ENCODE peak calls at places on chromosomes 4 and X, in nine cellular contexts. M, N, F, D, V, S, E, T and U are unnamed samples.
A peak's percentile ranks its signal among the peaks of the same experiment; 100 is the strongest.

GRCh38 chr4:10276152-10276551 is 159.6 kb upstream of the WDR1 start:
- DNase-seq in T (no peak), M (no peak), F (no peak), E (no peak), S (no peak), V (no peak), D (no peak), N (no peak), U (no peak)

GRCh38 chr4:74056114-74056857 is 17.8 kb upstream of the CXCL3 start:
- DNase-seq in V (no peak), M (no peak), T (peak; percentile 73), F (peak; percentile 47), E (no peak), S (peak; percentile 27), D (no peak), N (no peak), U (no peak)

GRCh38 chrX:121635141-121635540 is 587.7 kb downstream of the GLUD2 start:
- DNase-seq in M (no peak), D (no peak), E (no peak), T (no peak), V (no peak), S (peak; percentile 45), N (no peak), F (no peak), U (no peak)

GRCh38 chrX:115449742-115450141 is 111.2 kb upstream of the PLS3 start:
- DNase-seq in S (peak; percentile 58), F (peak; percentile 77), N (no peak), D (peak; percentile 64), V (peak; percentile 31), M (peak; percentile 65), T (peak; percentile 84), E (no peak), U (no peak)

GRCh38 chr4:187618701-187619278 is 376.8 kb upstream of the ZFP42 start:
- DNase-seq in V (no peak), M (no peak), E (no peak), D (no peak), T (peak; percentile 72), N (no peak), S (peak; percentile 87), F (peak; percentile 44), U (no peak)

GRCh38 chr4:26088433-26088928 is 174.5 kb downstream of the SMIM20 start:
- DNase-seq in D (no peak), E (peak; percentile 25), S (peak; percentile 69), V (peak; percentile 11), N (peak; percentile 48), T (peak; percentile 65), F (peak; percentile 89), M (no peak), U (no peak)

GRCh38 chrX:136797787-136798186 is 17.1 kb upstream of the ARHGEF6 start:
- DNase-seq in D (no peak), F (no peak), S (no peak), T (no peak), M (no peak), E (no peak), V (no peak), N (no peak), U (no peak)

GRCh38 chrX:21730011-21730410 is 27.9 kb downstream of the SMPX start:
- DNase-seq in N (no peak), V (no peak), S (peak; percentile 69), T (peak; percentile 39), F (no peak), D (no peak), M (no peak), E (no peak), U (no peak)

GRCh38 chr4:37873383-37873782 is 17.5 kb upstream of the TBC1D1 start:
- DNase-seq in N (no peak), E (no peak), D (no peak), V (no peak), M (peak; percentile 39), T (peak; percentile 88), F (peak; percentile 89), S (peak; percentile 90), U (no peak)

GRCh38 chrX:72272868-72273267 is 4.2 kb downstream of the RPS4X start:
- DNase-seq in V (no peak), F (peak; percentile 59), S (peak; percentile 71), D (no peak), T (peak; percentile 65), N (no peak), E (no peak), M (no peak), U (no peak)

GRCh38 chr4:10684631-10685030 is at the start of gene CLNK:
- DNase-seq in T (no peak), F (no peak), S (no peak), E (peak; percentile 29), D (no peak), N (no peak), V (no peak), M (no peak), U (no peak)

GRCh38 chr4:159047478-159048165 is 55.3 kb upstream of the RAPGEF2 start:
- DNase-seq in S (peak; percentile 93), D (no peak), N (no peak), F (no peak), V (peak; percentile 11), M (no peak), E (no peak), T (peak; percentile 81), U (no peak)

GRCh38 chr4:48653217-48654014 is 126.7 kb downstream of the FRYL start:
- DNase-seq in D (no peak), E (no peak), N (peak; percentile 15), M (no peak), S (peak; percentile 80), V (no peak), T (peak; percentile 78), F (peak; percentile 73), U (peak; percentile 34)

GRCh38 chr4:578451-579443 is 2.7 kb upstream of the TMEM271 start:
- DNase-seq in E (no peak), D (no peak), F (no peak), T (no peak), M (no peak), S (no peak), N (no peak), V (no peak), U (no peak)

GRCh38 chr4:158903079-158903456 is 134.2 kb downstream of the FNIP2 start:
- DNase-seq in F (no peak), V (no peak), M (no peak), E (no peak), T (no peak), D (no peak), N (no peak), S (no peak), U (no peak)

GRCh38 chr4:137694138-137694537 is 161.8 kb upstream of the PCDH18 start:
- DNase-seq in M (no peak), D (no peak), N (no peak), V (no peak), T (peak; percentile 61), F (peak; percentile 66), S (no peak), E (no peak), U (no peak)

GRCh38 chrX:154661200-154661599 is 7.8 kb upstream of the CTAG2 start:
- DNase-seq in D (no peak), V (no peak), M (no peak), E (peak; percentile 9), N (no peak), T (no peak), F (no peak), S (no peak), U (no peak)

GRCh38 chr4:145523117-145523516 is 41.5 kb downstream of the SMAD1 start:
- DNase-seq in M (no peak), F (peak; percentile 53), D (no peak), S (peak; percentile 22), V (no peak), N (no peak), E (no peak), T (no peak), U (no peak)

GRCh38 chr4:52714597-52715254 is 36.5 kb downstream of the ERVMER34-1 start:
- DNase-seq in F (no peak), M (no peak), D (no peak), T (peak; percentile 27), V (no peak), N (peak; percentile 8), E (no peak), S (peak; percentile 34), U (no peak)

GRCh38 chrX:119758682-119759332 is 419 bp downstream of the SOWAHD start:
- DNase-seq in N (peak; percentile 9), E (peak; percentile 27), S (no peak), T (no peak), D (peak; percentile 44), F (no peak), M (no peak), V (peak; percentile 61), U (peak; percentile 21)

GRCh38 chr4:99950913-99951254 is 809 bp upstream of the H2AZ1 start:
- DNase-seq in N (no peak), D (no peak), E (no peak), T (no peak), M (no peak), S (no peak), V (no peak), F (no peak), U (no peak)

GRCh38 chr4:113979973-113980615 is 647 bp upstream of the ARSJ start:
- DNase-seq in D (no peak), V (no peak), N (no peak), S (no peak), T (no peak), E (no peak), M (no peak), F (peak; percentile 41), U (no peak)

GRCh38 chr4:104420766-104421165 is 73.9 kb downstream of the CXXC4 start:
- DNase-seq in E (no peak), M (no peak), S (peak; percentile 4), D (no peak), V (no peak), N (no peak), T (no peak), F (no peak), U (peak; percentile 47)

GRCh38 chrX:46298821-46299220 is 246.4 kb downstream of the ZNF674 start:
- DNase-seq in D (no peak), N (no peak), F (peak; percentile 51), T (peak; percentile 13), E (no peak), M (no peak), S (peak; percentile 14), V (no peak), U (no peak)

GRCh38 chr4:128686032-128686465 is 123.5 kb upstream of the JADE1 start:
- DNase-seq in M (no peak), D (no peak), F (no peak), S (peak; percentile 65), E (no peak), V (no peak), T (peak; percentile 43), N (no peak), U (no peak)

GRCh38 chr4:149823770-149824221 is 8.2 kb upstream of the IQCM start:
- DNase-seq in T (peak; percentile 74), D (no peak), N (no peak), S (peak; percentile 76), M (peak; percentile 32), E (no peak), F (peak; percentile 77), V (no peak), U (no peak)

GRCh38 chr4:1496116-1496642 is 89.9 kb upstream of the NKX1-1 start:
- DNase-seq in F (no peak), T (no peak), E (no peak), N (no peak), V (no peak), S (no peak), D (no peak), M (no peak), U (no peak)

GRCh38 chrX:66200855-66201795 is 37.1 kb downstream of the HEPH start:
- DNase-seq in F (peak; percentile 47), S (peak; percentile 24), V (no peak), N (no peak), T (peak; percentile 42), M (no peak), D (no peak), E (no peak), U (no peak)

GRCh38 chrX:143934542-143934941 is 50.7 kb downstream of the UBE2NL start:
- DNase-seq in F (no peak), S (no peak), D (no peak), V (no peak), M (no peak), E (no peak), T (no peak), N (no peak), U (peak; percentile 16)

GRCh38 chr4:75675004-75675531 is 1.9 kb upstream of the G3BP2 start:
- DNase-seq in T (no peak), V (no peak), D (no peak), E (no peak), N (no peak), M (no peak), S (no peak), F (no peak), U (no peak)

GRCh38 chrX:45196701-45197100 is 4.0 kb downstream of the DIPK2B start:
- DNase-seq in V (no peak), D (no peak), E (no peak), F (peak; percentile 21), T (peak; percentile 9), M (no peak), N (no peak), S (peak; percentile 20), U (no peak)